ENCODE peak calls at places on chromosomes 16 and 17, in four cellular contexts. One of them, this sample, is unnamed.
A peak's percentile ranks its signal among the peaks of the same experiment; 100 is the strongest.

GRCh38 chr17:2906907-2907306 is 110.7 kb downstream of the RAP1GAP2 start:
- DNase-seq in HEK293T: no peak
- DNase-seq in K562: peak; percentile 34
- DNase-seq in HepG2: no peak
- DNase-seq in this sample: no peak

GRCh38 chr16:23833960-23834685 is 1.7 kb upstream of the PRKCB start:
- DNase-seq in HEK293T: no peak
- DNase-seq in K562: no peak
- DNase-seq in HepG2: no peak
- DNase-seq in this sample: no peak

GRCh38 chr17:78818932-78819331 is 21.7 kb downstream of the USP36 start:
- DNase-seq in HEK293T: no peak
- DNase-seq in K562: no peak
- DNase-seq in HepG2: no peak
- DNase-seq in this sample: no peak

GRCh38 chr17:77404812-77405581 is 264.2 kb downstream of the SEC14L1 start:
- DNase-seq in HEK293T: no peak
- DNase-seq in K562: no peak
- DNase-seq in HepG2: no peak
- DNase-seq in this sample: no peak

GRCh38 chr16:78593352-78593751 is 493.9 kb downstream of the WWOX start:
- DNase-seq in HEK293T: no peak
- DNase-seq in K562: no peak
- DNase-seq in HepG2: peak; percentile 30
- DNase-seq in this sample: no peak

GRCh38 chr16:79838860-79839259 is 238.3 kb upstream of the MAF start:
- DNase-seq in HEK293T: no peak
- DNase-seq in K562: no peak
- DNase-seq in HepG2: no peak
- DNase-seq in this sample: no peak

GRCh38 chr17:57732062-57732461 is 13.0 kb downstream of the CCDC182 start:
- DNase-seq in HEK293T: no peak
- DNase-seq in K562: no peak
- DNase-seq in HepG2: peak; percentile 33
- DNase-seq in this sample: no peak

GRCh38 chr17:82470065-82470464 is 11.5 kb downstream of the NARF start:
- DNase-seq in HEK293T: no peak
- DNase-seq in K562: no peak
- DNase-seq in HepG2: no peak
- DNase-seq in this sample: no peak

GRCh38 chr17:39096435-39097158 is 54.8 kb downstream of the PLXDC1 start:
- DNase-seq in HEK293T: no peak
- DNase-seq in K562: no peak
- DNase-seq in HepG2: no peak
- DNase-seq in this sample: no peak

GRCh38 chr16:66081967-66082366 is 284.5 kb upstream of the CDH5 start:
- DNase-seq in HEK293T: no peak
- DNase-seq in K562: no peak
- DNase-seq in HepG2: peak; percentile 18
- DNase-seq in this sample: no peak

GRCh38 chr17:6366144-6366755 is 68.7 kb downstream of the AIPL1 start:
- DNase-seq in HEK293T: no peak
- DNase-seq in K562: no peak
- DNase-seq in HepG2: no peak
- DNase-seq in this sample: peak; percentile 23

GRCh38 chr17:40432864-40433528 is 10.3 kb upstream of the IGFBP4 start:
- DNase-seq in HEK293T: no peak
- DNase-seq in K562: peak; percentile 33
- DNase-seq in HepG2: no peak
- DNase-seq in this sample: no peak

GRCh38 chr16:84647830-84648594 is at the start of gene KLHL36:
- DNase-seq in HEK293T: peak; percentile 89
- DNase-seq in K562: peak; percentile 95
- DNase-seq in HepG2: no peak
- DNase-seq in this sample: no peak

GRCh38 chr17:40596261-40596919 is 31.1 kb upstream of the CCR7 start:
- DNase-seq in HEK293T: no peak
- DNase-seq in K562: peak; percentile 71
- DNase-seq in HepG2: peak; percentile 62
- DNase-seq in this sample: no peak

GRCh38 chr16:88779406-88780099 is 5.5 kb downstream of the PIEZO1 start:
- DNase-seq in HEK293T: no peak
- DNase-seq in K562: peak; percentile 25
- DNase-seq in HepG2: no peak
- DNase-seq in this sample: no peak

GRCh38 chr17:77436058-77436442 is 295.3 kb downstream of the SEC14L1 start:
- DNase-seq in HEK293T: no peak
- DNase-seq in K562: no peak
- DNase-seq in HepG2: no peak
- DNase-seq in this sample: no peak

GRCh38 chr16:50266337-50267091 is at the start of gene ADCY7:
- DNase-seq in HEK293T: no peak
- DNase-seq in K562: peak; percentile 84
- DNase-seq in HepG2: no peak
- DNase-seq in this sample: peak; percentile 45

GRCh38 chr16:46862555-46863447 is 21.4 kb upstream of the GPT2 start:
- DNase-seq in HEK293T: no peak
- DNase-seq in K562: no peak
- DNase-seq in HepG2: no peak
- DNase-seq in this sample: no peak

GRCh38 chr17:48259710-48260291 is 152.2 kb downstream of the SNX11 start:
- DNase-seq in HEK293T: no peak
- DNase-seq in K562: peak; percentile 40
- DNase-seq in HepG2: no peak
- DNase-seq in this sample: no peak

GRCh38 chr17:38546396-38546795 is 59.4 kb downstream of the SRCIN1 start:
- DNase-seq in HEK293T: no peak
- DNase-seq in K562: no peak
- DNase-seq in HepG2: no peak
- DNase-seq in this sample: no peak

GRCh38 chr17:9401434-9401833 is 174.2 kb downstream of the STX8 start:
- DNase-seq in HEK293T: no peak
- DNase-seq in K562: no peak
- DNase-seq in HepG2: no peak
- DNase-seq in this sample: no peak

GRCh38 chr17:27106347-27106981 is 187.4 kb upstream of the WSB1 start:
- DNase-seq in HEK293T: no peak
- DNase-seq in K562: peak; percentile 49
- DNase-seq in HepG2: no peak
- DNase-seq in this sample: no peak

GRCh38 chr17:47254403-47254943 is 846 bp downstream of the ITGB3 start:
- DNase-seq in HEK293T: no peak
- DNase-seq in K562: no peak
- DNase-seq in HepG2: no peak
- DNase-seq in this sample: no peak

GRCh38 chr16:67719778-67720144 is 645 bp upstream of the GFOD2 start:
- DNase-seq in HEK293T: peak; percentile 61
- DNase-seq in K562: peak; percentile 65
- DNase-seq in HepG2: peak; percentile 48
- DNase-seq in this sample: no peak

GRCh38 chr17:65723356-65723928 is 162.0 kb upstream of the AXIN2 start:
- DNase-seq in HEK293T: no peak
- DNase-seq in K562: no peak
- DNase-seq in HepG2: peak; percentile 71
- DNase-seq in this sample: no peak

GRCh38 chr16:77450790-77451487 is 16.1 kb upstream of the ADAMTS18 start:
- DNase-seq in HEK293T: no peak
- DNase-seq in K562: no peak
- DNase-seq in HepG2: no peak
- DNase-seq in this sample: no peak

GRCh38 chr16:81469710-81470481 is 25.3 kb downstream of the CMIP start:
- DNase-seq in HEK293T: no peak
- DNase-seq in K562: peak; percentile 51
- DNase-seq in HepG2: no peak
- DNase-seq in this sample: no peak

GRCh38 chr17:35716173-35716572 is 15.3 kb upstream of the RASL10B start:
- DNase-seq in HEK293T: no peak
- DNase-seq in K562: no peak
- DNase-seq in HepG2: no peak
- DNase-seq in this sample: no peak

GRCh38 chr16:29852654-29853053 is 10.4 kb downstream of the CDIPT start:
- DNase-seq in HEK293T: no peak
- DNase-seq in K562: no peak
- DNase-seq in HepG2: no peak
- DNase-seq in this sample: no peak

GRCh38 chr16:48180868-48181480 is 25.2 kb upstream of the ABCC12 start:
- DNase-seq in HEK293T: no peak
- DNase-seq in K562: no peak
- DNase-seq in HepG2: no peak
- DNase-seq in this sample: no peak

GRCh38 chr17:64732336-64733006 is 70.4 kb upstream of the SMURF2 start:
- DNase-seq in HEK293T: no peak
- DNase-seq in K562: no peak
- DNase-seq in HepG2: peak; percentile 58
- DNase-seq in this sample: no peak

GRCh38 chr16:58377932-58378331 is 14.3 kb upstream of the GINS3 start:
- DNase-seq in HEK293T: no peak
- DNase-seq in K562: no peak
- DNase-seq in HepG2: no peak
- DNase-seq in this sample: no peak

GRCh38 chr17:79979201-79979840 is 56.4 kb downstream of the TBC1D16 start:
- DNase-seq in HEK293T: no peak
- DNase-seq in K562: no peak
- DNase-seq in HepG2: no peak
- DNase-seq in this sample: peak; percentile 10

GRCh38 chr17:28891201-28891600 is 6.3 kb downstream of the FLOT2 start:
- DNase-seq in HEK293T: no peak
- DNase-seq in K562: no peak
- DNase-seq in HepG2: no peak
- DNase-seq in this sample: no peak

DNA sequence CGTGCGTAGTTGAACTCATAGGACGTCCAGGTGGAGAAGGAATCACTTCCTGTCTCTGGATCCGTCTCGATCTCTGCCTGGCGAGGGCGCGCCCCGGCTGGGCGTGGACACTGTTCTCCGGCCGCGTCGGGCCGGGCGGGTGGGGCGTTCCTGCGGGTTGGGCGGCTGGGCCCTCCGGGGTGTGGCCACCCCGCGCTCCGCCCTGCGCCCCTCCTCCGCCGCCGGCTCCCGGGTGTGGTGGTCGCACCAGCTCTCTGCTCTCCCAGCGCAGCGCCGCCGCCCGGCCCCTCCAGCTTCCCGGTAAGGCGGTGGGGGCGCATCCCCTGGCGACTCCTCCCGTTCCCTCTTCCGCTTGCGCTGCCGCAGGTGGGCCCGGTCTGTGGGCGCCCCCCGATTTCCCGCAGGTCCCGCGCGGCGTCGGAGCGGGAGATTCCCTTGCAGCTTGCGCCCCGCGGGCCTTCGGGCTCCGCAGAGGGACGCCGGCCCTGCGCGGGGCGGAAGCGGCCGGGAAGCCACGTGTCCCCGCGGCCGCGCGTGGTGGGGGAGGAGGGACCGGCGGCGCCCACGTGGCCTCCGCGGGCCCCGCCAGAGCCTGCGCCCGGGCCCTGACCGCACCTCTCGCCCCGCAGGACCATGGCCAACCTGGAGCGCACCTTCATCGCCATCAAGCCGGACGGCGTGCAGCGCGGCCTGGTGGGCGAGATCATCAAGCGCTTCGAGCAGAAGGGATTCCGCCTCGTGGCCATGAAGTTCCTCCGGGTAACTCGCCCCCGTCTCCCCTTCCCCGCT is at the start of gene NME2:
- DNase-seq in HEK293T: peak; percentile 92
- DNase-seq in K562: peak; percentile 96
- DNase-seq in HepG2: peak; percentile 89
- DNase-seq in this sample: peak; percentile 92
- TF ChIP-seq ELF4 in HEK293T: no peak
- TF ChIP-seq ELF4 in K562: no peak
- TF ChIP-seq ELF4 in HepG2: peak; percentile 69
- TF ChIP-seq ELF4 in this sample: peak; percentile 60

GRCh38 chr16:4264546-4264945 is 8.3 kb downstream of the TFAP4 start:
- DNase-seq in HEK293T: no peak
- DNase-seq in K562: no peak
- DNase-seq in HepG2: no peak
- DNase-seq in this sample: no peak
- TF ChIP-seq ELF4 in HEK293T: no peak
- TF ChIP-seq ELF4 in K562: no peak
- TF ChIP-seq ELF4 in HepG2: no peak
- TF ChIP-seq ELF4 in this sample: no peak

DNA sequence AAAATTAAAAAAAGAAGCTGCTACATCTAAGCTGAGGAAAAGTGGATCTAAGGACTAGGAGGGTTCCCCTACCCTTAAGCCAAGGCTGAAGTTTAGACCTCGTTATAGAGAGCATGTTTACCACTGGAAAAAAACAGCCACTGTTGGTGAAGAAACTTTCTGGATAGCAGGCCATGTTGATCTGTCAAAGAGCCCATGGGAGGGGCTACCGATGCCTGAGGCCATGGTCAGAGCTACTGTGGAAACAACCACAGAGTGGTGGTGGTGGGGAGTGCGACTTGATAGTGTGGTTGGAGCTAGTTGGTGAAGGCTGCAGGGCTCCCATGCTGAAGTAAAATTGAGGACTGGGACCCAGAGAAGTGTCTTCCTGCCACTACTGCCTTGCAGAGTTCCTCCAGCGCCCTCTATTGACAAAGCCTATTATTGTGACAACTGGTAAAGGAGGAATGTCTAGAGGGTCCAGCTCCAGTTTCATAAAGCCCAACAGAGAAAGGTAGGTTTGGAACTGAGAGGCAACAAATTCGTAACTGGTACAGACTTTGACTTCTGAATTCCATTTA is 12.7 kb upstream of the FAM20A start:
- DNase-seq in HEK293T: peak; percentile 60
- DNase-seq in K562: peak; percentile 49
- DNase-seq in HepG2: peak; percentile 86
- DNase-seq in this sample: peak; percentile 58
- TF ChIP-seq ELF4 in HEK293T: no peak
- TF ChIP-seq ELF4 in K562: no peak
- TF ChIP-seq ELF4 in HepG2: no peak
- TF ChIP-seq ELF4 in this sample: no peak

GRCh38 chr16:25079637-25080375 is 31.7 kb upstream of the LCMT1 start:
- DNase-seq in HEK293T: no peak
- DNase-seq in K562: peak; percentile 42
- DNase-seq in HepG2: no peak
- DNase-seq in this sample: no peak
- TF ChIP-seq ELF4 in HEK293T: no peak
- TF ChIP-seq ELF4 in K562: no peak
- TF ChIP-seq ELF4 in HepG2: no peak
- TF ChIP-seq ELF4 in this sample: no peak

GRCh38 chr16:89923640-89924297 is 627 bp downstream of the TUBB3 start:
- DNase-seq in HEK293T: no peak
- DNase-seq in K562: no peak
- DNase-seq in HepG2: peak; percentile 56
- DNase-seq in this sample: peak; percentile 64
- TF ChIP-seq ELF4 in HEK293T: no peak
- TF ChIP-seq ELF4 in K562: no peak
- TF ChIP-seq ELF4 in HepG2: no peak
- TF ChIP-seq ELF4 in this sample: no peak

This sample was measured in WTC11.